ENCODE peak calls at places on chromosomes 6 and 20, in six cellular contexts. J is adrenal gland, B is T-cell, W is IMR-90, H is iris pigment epithelial cell, Y is iPS DF 6.9. F is an unnamed sample.

GRCh38 chr20:650954-651353 is 2.0 kb downstream of the SRXN1 start:
- DNase-seq in J (no peak), B (no peak), Y (no peak), W (no peak), H (peak), F (no peak)

GRCh38 chr6:8940356-8940755 is 505.0 kb upstream of the SLC35B3 start:
- DNase-seq in B (no peak), W (no peak), J (no peak), Y (no peak), H (peak), F (no peak)

GRCh38 chr6:35483892-35484645 is 12.8 kb downstream of the TEAD3 start:
- DNase-seq in B (no peak), H (no peak), J (no peak), W (no peak), Y (no peak), F (no peak)

GRCh38 chr6:146700078-146700686 is 101.4 kb downstream of the ADGB start:
- DNase-seq in Y (peak), B (peak), W (peak), H (peak), J (peak), F (peak)

GRCh38 chr6:119845161-119845560 is 495.6 kb upstream of the MAN1A1 start:
- DNase-seq in W (no peak), H (no peak), Y (no peak), B (no peak), J (no peak), F (no peak)

GRCh38 chr20:62496525-62497218 is 20.9 kb upstream of the GATA5 start:
- DNase-seq in B (no peak), Y (no peak), J (no peak), H (no peak), W (no peak), F (no peak)

GRCh38 chr6:24494726-24495515 is at the start of gene ALDH5A1:
- DNase-seq in W (peak), J (peak), B (peak), Y (peak), H (peak), F (peak)

GRCh38 chr6:117371492-117371891 is 54.2 kb downstream of the ROS1 start:
- DNase-seq in B (no peak), H (no peak), Y (no peak), W (no peak), J (no peak), F (no peak)

GRCh38 chr6:17354700-17355403 is 38.5 kb upstream of the CAP2 start:
- DNase-seq in J (no peak), H (peak), B (no peak), Y (no peak), W (peak), F (no peak)

GRCh38 chr20:9506964-9507369 is 7.4 kb upstream of the LAMP5 start:
- DNase-seq in H (no peak), Y (no peak), B (no peak), W (no peak), J (no peak), F (no peak)

GRCh38 chr20:38387953-38388352 is 41.7 kb downstream of the LBP start:
- DNase-seq in W (no peak), Y (no peak), H (no peak), J (no peak), B (no peak), F (no peak)

GRCh38 chr6:97175806-97176205 is 107.2 kb downstream of the MMS22L start:
- DNase-seq in B (no peak), W (no peak), Y (no peak), H (no peak), J (no peak), F (no peak)

GRCh38 chr6:158768396-158768795 is 50.8 kb downstream of the EZR start:
- DNase-seq in J (no peak), W (no peak), H (no peak), Y (no peak), B (no peak), F (no peak)

GRCh38 chr20:31538327-31538726 is 24.1 kb downstream of the HM13 start:
- DNase-seq in Y (no peak), J (no peak), B (no peak), W (no peak), H (no peak), F (no peak)

GRCh38 chr20:37901280-37901666 is 1.7 kb upstream of the VSTM2L start:
- DNase-seq in H (peak), B (no peak), W (no peak), Y (no peak), J (no peak), F (no peak)

GRCh38 chr20:31587545-31588389 is 17.3 kb upstream of the ID1 start:
- DNase-seq in H (peak), W (no peak), J (peak), Y (no peak), B (no peak), F (no peak)

GRCh38 chr6:38517005-38517404 is 122.7 kb downstream of the BTBD9 start:
- DNase-seq in W (peak), B (no peak), J (no peak), Y (no peak), H (peak), F (peak)

GRCh38 chr20:56988446-56988845 is 278.0 kb downstream of the BMP7 start:
- DNase-seq in Y (no peak), B (no peak), W (no peak), J (no peak), H (no peak), F (no peak)

GRCh38 chr20:12072945-12073245 is 155.2 kb downstream of the BTBD3 start:
- DNase-seq in B (no peak), W (peak), J (no peak), Y (no peak), H (peak), F (no peak)

GRCh38 chr6:2765896-2766766 is 938 bp downstream of the WRNIP1 start:
- DNase-seq in J (peak), Y (no peak), B (no peak), H (peak), W (peak), F (peak)

GRCh38 chr6:157682856-157683481 is 140.1 kb upstream of the SNX9 start:
- DNase-seq in B (no peak), W (peak), H (peak), J (no peak), Y (no peak), F (peak)

GRCh38 chr20:46805836-46806235 is 88.8 kb upstream of the EYA2 start:
- DNase-seq in H (no peak), Y (no peak), W (no peak), J (no peak), B (no peak), F (no peak)

GRCh38 chr6:52595796-52596130 is 18.9 kb upstream of the TRAM2 start:
- DNase-seq in B (no peak), H (no peak), W (no peak), Y (no peak), J (no peak), F (peak)

GRCh38 chr6:33592595-33593413 is 12.7 kb upstream of the BAK1 start:
- DNase-seq in H (no peak), B (peak), Y (no peak), J (no peak), W (no peak), F (no peak)

GRCh38 chr20:31936430-31936829 is 15.4 kb downstream of the PDRG1 start:
- DNase-seq in Y (no peak), H (no peak), B (no peak), W (no peak), J (no peak), F (no peak)

GRCh38 chr6:26088344-26088743 is 1.1 kb downstream of the HFE start:
- DNase-seq in H (peak), Y (no peak), W (no peak), J (peak), B (no peak), F (peak)

GRCh38 chr6:116012966-116013365 is 47.7 kb downstream of the FRK start:
- DNase-seq in Y (no peak), W (peak), B (no peak), J (no peak), H (peak), F (peak)

GRCh38 chr6:118489990-118490389 is 58.1 kb upstream of the PLN start:
- DNase-seq in J (no peak), Y (no peak), W (no peak), H (no peak), B (no peak), F (no peak)

GRCh38 chr6:20542927-20543602 is 8.8 kb downstream of the CDKAL1 start:
- DNase-seq in B (no peak), Y (no peak), J (no peak), W (peak), H (peak), F (peak)

GRCh38 chr6:75830959-75831885 is 82.2 kb downstream of the MYO6 start:
- DNase-seq in Y (no peak), B (no peak), H (peak), J (no peak), W (peak), F (peak)